ENCODE peak calls at places on chromosomes 6 and 20, in seven cellular contexts. Q, V, K, Y, S, J and A are unnamed samples.

GRCh38 chr6:111521497-111522275 is 38.7 kb upstream of the REV3L start:
- DNase-seq in Q (no peak), V (no peak), K (no peak), Y (no peak), S (peak; percentile 34), J (peak; percentile 61), A (no peak)

GRCh38 chr6:1832844-1833787 is 223.4 kb downstream of the FOXC1 start:
- DNase-seq in Q (no peak), V (no peak), K (peak; percentile 50), Y (no peak), S (no peak), J (peak; percentile 12), A (peak; percentile 52)

GRCh38 chr6:21323577-21323976 is 270.0 kb upstream of the SOX4 start:
- DNase-seq in Q (no peak), V (no peak), K (no peak), Y (no peak), S (no peak), J (no peak), A (no peak)

GRCh38 chr6:72446427-72446826 is 175.4 kb upstream of the KCNQ5 start:
- DNase-seq in Q (no peak), V (peak; percentile 20), K (no peak), Y (no peak), S (peak; percentile 43), J (peak; percentile 28), A (no peak)

GRCh38 chr6:152232494-152233151 is 404.5 kb downstream of the SYNE1 start:
- DNase-seq in Q (no peak), V (no peak), K (no peak), Y (peak; percentile 1), S (peak; percentile 76), J (peak; percentile 67), A (no peak)

GRCh38 chr20:12058201-12058600 is 140.5 kb downstream of the BTBD3 start:
- DNase-seq in Q (no peak), V (no peak), K (no peak), Y (no peak), S (no peak), J (no peak), A (no peak)

GRCh38 chr20:48761023-48761785 is 66.6 kb downstream of the PREX1 start:
- DNase-seq in Q (no peak), V (no peak), K (no peak), Y (no peak), S (no peak), J (no peak), A (no peak)

GRCh38 chr20:18778993-18779392 is 34.6 kb upstream of the SCP2D1 start:
- DNase-seq in Q (no peak), V (peak; percentile 42), K (no peak), Y (no peak), S (no peak), J (no peak), A (no peak)

GRCh38 chr6:124888581-124889371 is 73.5 kb upstream of the RNF217 start:
- DNase-seq in Q (no peak), V (no peak), K (no peak), Y (no peak), S (no peak), J (peak; percentile 3), A (no peak)

GRCh38 chr20:59559024-59559817 is 45.1 kb upstream of the PHACTR3 start:
- DNase-seq in Q (no peak), V (no peak), K (no peak), Y (no peak), S (no peak), J (no peak), A (no peak)

GRCh38 chr20:3084986-3085360 is 449 bp upstream of the AVP start:
- DNase-seq in Q (no peak), V (no peak), K (no peak), Y (no peak), S (no peak), J (no peak), A (no peak)

DNA sequence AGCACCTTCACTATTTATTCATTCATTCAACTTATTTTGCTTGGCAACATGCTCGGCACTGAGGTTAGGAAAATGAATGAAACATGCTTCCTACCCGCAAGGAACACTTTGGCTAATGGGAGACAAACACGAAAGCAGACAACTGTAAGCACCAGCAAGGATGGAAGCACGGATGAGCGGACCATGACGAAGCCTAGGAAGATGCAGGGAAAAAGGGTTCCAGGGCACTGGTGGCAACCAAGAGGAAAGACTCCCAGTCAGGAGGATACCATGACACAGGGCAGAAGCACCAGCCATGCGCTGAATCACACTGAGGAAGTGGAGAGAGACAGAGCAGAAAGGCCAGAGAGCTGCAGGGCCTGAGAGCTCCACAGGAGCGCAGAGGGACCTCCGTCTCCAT is 9.8 kb downstream of the PDE10A start:
- DNase-seq in Q (no peak), V (no peak), K (no peak), Y (no peak), S (no peak), J (peak; percentile 40), A (no peak)
- H3K4me1 ChIP-seq in Q (no peaks in the 10 kb centered on the region), V (peaks cover 8% of the 10 kb centered on the region), K (no peaks in the 10 kb centered on the region), Y (no peaks in the 10 kb centered on the region), S (no peaks in the 10 kb centered on the region), J (peaks cover 8% of the 10 kb centered on the region), A (peaks cover 23% of the 10 kb centered on the region)

GRCh38 chr6:158793432-158793831 is 25.7 kb downstream of the EZR start:
- DNase-seq in Q (no peak), V (peak; percentile 38), K (no peak), Y (no peak), S (peak; percentile 66), J (peak; percentile 65), A (peak; percentile 47)
- H3K4me1 ChIP-seq in Q (peaks cover 6% of the 10 kb centered on the region), V (no peaks in the 10 kb centered on the region), K (peaks cover 7% of the 10 kb centered on the region), Y (peaks cover 77% of the 10 kb centered on the region), S (peaks cover 12% of the 10 kb centered on the region), J (peaks cover 2% of the 10 kb centered on the region), A (no peaks in the 10 kb centered on the region)

GRCh38 chr6:154765273-154765672 is 32.1 kb downstream of the SCAF8 start:
- DNase-seq in Q (no peak), V (no peak), K (no peak), Y (no peak), S (no peak), J (no peak), A (no peak)

GRCh38 chr6:154767419-154767818 is 34.2 kb downstream of the SCAF8 start:
- DNase-seq in Q (no peak), V (no peak), K (no peak), Y (no peak), S (no peak), J (no peak), A (no peak)

GRCh38 chr6:154766993-154767392 is 33.8 kb downstream of the SCAF8 start:
- DNase-seq in Q (no peak), V (peak; percentile 85), K (no peak), Y (no peak), S (peak; percentile 28), J (peak; percentile 4), A (no peak)

GRCh38 chr6:154766288-154766687 is 33.1 kb downstream of the SCAF8 start:
- DNase-seq in Q (no peak), V (no peak), K (no peak), Y (no peak), S (peak; percentile 27), J (no peak), A (no peak)

DNA sequence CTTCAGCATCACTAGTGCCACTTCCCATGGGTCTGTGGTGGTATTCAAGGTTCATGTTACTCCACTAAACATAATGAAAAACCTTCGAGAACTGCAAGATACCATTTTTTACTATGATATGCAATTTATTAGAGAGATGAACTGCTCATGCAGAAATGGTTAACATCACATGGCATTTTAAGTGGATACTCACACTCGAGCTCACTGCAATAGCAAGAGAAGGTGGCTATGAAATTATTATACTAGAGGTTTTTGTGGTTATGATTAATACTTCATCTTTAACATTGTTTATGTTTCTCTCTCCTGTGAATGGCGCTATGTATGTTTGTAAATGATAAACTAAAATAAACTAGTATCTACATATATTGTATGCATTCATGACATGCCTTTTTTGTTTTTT is 35.1 kb downstream of the SCAF8 start:
- DNase-seq in Q (no peak), V (no peak), K (no peak), Y (no peak), S (no peak), J (peak; percentile 12), A (no peak)
- H3K4me1 ChIP-seq in Q (peaks cover 24% of the 10 kb centered on the region), V (peaks cover 30% of the 10 kb centered on the region), K (peaks cover 63% of the 10 kb centered on the region), Y (peaks cover 16% of the 10 kb centered on the region), S (peaks cover 13% of the 10 kb centered on the region), J (peaks cover 12% of the 10 kb centered on the region), A (peaks cover 3% of the 10 kb centered on the region)

GRCh38 chr20:25237610-25238318 is 10.1 kb upstream of the PYGB start:
- DNase-seq in Q (peak; percentile 78), V (no peak), K (peak; percentile 72), Y (no peak), S (peak; percentile 99), J (peak; percentile 100), A (no peak)

GRCh38 chr20:25236450-25237304 is 11.2 kb upstream of the PYGB start:
- DNase-seq in Q (no peak), V (no peak), K (no peak), Y (no peak), S (no peak), J (no peak), A (no peak)

GRCh38 chr20:25229486-25230176 is 18.3 kb upstream of the PYGB start:
- DNase-seq in Q (no peak), V (no peak), K (no peak), Y (no peak), S (no peak), J (no peak), A (no peak)

GRCh38 chr20:25230177-25230831 is 17.6 kb upstream of the PYGB start:
- DNase-seq in Q (no peak), V (no peak), K (no peak), Y (no peak), S (no peak), J (no peak), A (no peak)

GRCh38 chr20:25233016-25233772 is 14.7 kb upstream of the PYGB start:
- DNase-seq in Q (no peak), V (peak; percentile 42), K (peak; percentile 60), Y (no peak), S (peak; percentile 79), J (peak; percentile 65), A (peak; percentile 33)
- H3K4me1 ChIP-seq in Q (peaks cover 50% of the 10 kb centered on the region), V (peaks cover 29% of the 10 kb centered on the region), K (peaks cover 11% of the 10 kb centered on the region), Y (no peaks in the 10 kb centered on the region), S (peaks cover 34% of the 10 kb centered on the region), J (peaks cover 14% of the 10 kb centered on the region), A (peaks cover 31% of the 10 kb centered on the region)

GRCh38 chr20:50099121-50099520 is 13.8 kb downstream of the UBE2V1 start:
- DNase-seq in Q (no peak), V (no peak), K (no peak), Y (no peak), S (no peak), J (no peak), A (no peak)

GRCh38 chr20:50094522-50094921 is 18.4 kb downstream of the UBE2V1 start:
- DNase-seq in Q (no peak), V (no peak), K (no peak), Y (no peak), S (no peak), J (no peak), A (no peak)

GRCh38 chr20:50098259-50098658 is 14.7 kb downstream of the UBE2V1 start:
- DNase-seq in Q (no peak), V (no peak), K (no peak), Y (no peak), S (no peak), J (no peak), A (no peak)

GRCh38 chr20:50095476-50096078 is 17.4 kb downstream of the UBE2V1 start:
- DNase-seq in Q (no peak), V (no peak), K (no peak), Y (no peak), S (no peak), J (no peak), A (no peak)

GRCh38 chr20:50096237-50096636 is 16.7 kb downstream of the UBE2V1 start:
- DNase-seq in Q (no peak), V (no peak), K (no peak), Y (no peak), S (no peak), J (no peak), A (no peak)
- H3K4me1 ChIP-seq in Q (peaks cover 20% of the 10 kb centered on the region), V (no peaks in the 10 kb centered on the region), K (peaks cover 63% of the 10 kb centered on the region), Y (peaks cover 6% of the 10 kb centered on the region), S (peaks cover 38% of the 10 kb centered on the region), J (peaks cover 24% of the 10 kb centered on the region), A (peaks cover 19% of the 10 kb centered on the region)